ENCODE peak calls at places on chromosomes 7 and 10, in four cellular contexts. H is heart right ventricle, Z is endothelial cell of umbilical vein, A is body of pancreas. C is an unnamed sample.
A peak's percentile ranks its signal among the peaks of the same experiment; 100 is the strongest.

GRCh38 chr10:109962247-109962646 is 38.9 kb upstream of the XPNPEP1 start:
- DNase-seq in H (no peak), Z (no peak), A (no peak), C (no peak)

GRCh38 chr10:90920986-90921643 is at the start of gene ANKRD1:
- DNase-seq in H (peak; percentile 73), Z (peak; percentile 97), A (no peak), C (no peak)

GRCh38 chr10:33390046-33390445 is 55.6 kb upstream of the NRP1 start:
- DNase-seq in H (no peak), Z (no peak), A (no peak), C (no peak)

GRCh38 chr10:27240891-27241639 is 468 bp upstream of the ACBD5 start:
- DNase-seq in H (no peak), Z (peak; percentile 38), A (peak; percentile 37), C (peak; percentile 21)

GRCh38 chr7:78345293-78345692 is 546.7 kb downstream of the PHTF2 start:
- DNase-seq in H (no peak), Z (no peak), A (no peak), C (no peak)

GRCh38 chr7:27123477-27124053 is 7.0 kb downstream of the HOXA4 start:
- DNase-seq in H (no peak), Z (no peak), A (no peak), C (no peak)

GRCh38 chr7:87148332-87148955 is 3.8 kb upstream of the DMTF1 start:
- DNase-seq in H (no peak), Z (peak; percentile 66), A (no peak), C (no peak)

GRCh38 chr10:95423327-95424005 is 132.7 kb upstream of the PDLIM1 start:
- DNase-seq in H (no peak), Z (no peak), A (no peak), C (no peak)

GRCh38 chr10:95297402-95297801 is 6.6 kb upstream of the PDLIM1 start:
- DNase-seq in H (no peak), Z (no peak), A (no peak), C (no peak)

GRCh38 chr10:117674641-117675040 is 132.1 kb downstream of the EMX2 start:
- DNase-seq in H (no peak), Z (no peak), A (no peak), C (no peak)

GRCh38 chr10:129897851-129898463 is 66.1 kb downstream of the EBF3 start:
- DNase-seq in H (no peak), Z (no peak), A (no peak), C (no peak)

DNA sequence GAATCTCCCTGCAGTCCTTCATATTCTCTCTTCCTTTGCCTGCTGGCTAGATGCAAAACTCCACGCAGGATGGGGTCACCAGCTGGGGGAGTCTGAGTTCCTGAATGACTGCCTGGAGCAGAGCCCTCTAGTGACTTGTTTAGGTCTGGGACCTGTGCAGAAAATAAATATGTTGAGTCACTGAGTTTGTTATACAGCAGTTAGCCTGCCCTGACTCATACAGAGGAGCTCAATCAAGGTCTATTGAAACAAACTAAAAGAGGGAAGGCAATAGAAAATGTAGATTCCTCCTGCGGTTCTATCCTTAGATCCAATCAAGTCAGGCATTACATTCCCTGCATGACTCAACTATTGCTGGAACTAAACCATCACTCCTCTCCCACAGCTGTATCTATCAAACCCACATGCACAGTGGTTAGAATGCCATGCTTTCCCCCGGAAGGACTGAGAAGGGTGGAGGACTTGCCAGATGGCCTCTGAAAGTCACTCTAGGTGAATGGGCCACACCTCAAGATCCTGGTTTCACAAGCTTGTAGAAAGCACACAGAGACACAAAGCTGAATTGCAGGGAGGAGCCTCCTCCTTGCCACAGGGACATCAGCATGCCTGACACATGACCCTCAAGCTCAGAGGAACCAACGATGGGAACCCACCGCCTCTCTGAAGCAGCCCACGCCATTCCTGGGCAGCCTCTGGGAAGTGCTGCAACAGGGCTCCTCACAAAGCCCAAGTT is 73.9 kb downstream of the SH3PXD2A start:
- DNase-seq in H (no peak), Z (peak; percentile 22), A (no peak), C (no peak)
- TF ChIP-seq CTCF in H (peak; percentile 41), Z (peak; percentile 12), A (no peak), C (no peak)

GRCh38 chr7:30315589-30315988 is 31.2 kb downstream of the ZNRF2 start:
- DNase-seq in H (no peak), Z (no peak), A (no peak), C (no peak)

GRCh38 chr7:30321992-30322637 is 37.7 kb downstream of the ZNRF2 start:
- DNase-seq in H (peak; percentile 11), Z (no peak), A (no peak), C (peak; percentile 16)

GRCh38 chr7:30321089-30321991 is 36.9 kb downstream of the ZNRF2 start:
- DNase-seq in H (no peak), Z (no peak), A (no peak), C (no peak)

GRCh38 chr7:30322656-30323355 is 38.4 kb downstream of the ZNRF2 start:
- DNase-seq in H (no peak), Z (no peak), A (no peak), C (no peak)

DNA sequence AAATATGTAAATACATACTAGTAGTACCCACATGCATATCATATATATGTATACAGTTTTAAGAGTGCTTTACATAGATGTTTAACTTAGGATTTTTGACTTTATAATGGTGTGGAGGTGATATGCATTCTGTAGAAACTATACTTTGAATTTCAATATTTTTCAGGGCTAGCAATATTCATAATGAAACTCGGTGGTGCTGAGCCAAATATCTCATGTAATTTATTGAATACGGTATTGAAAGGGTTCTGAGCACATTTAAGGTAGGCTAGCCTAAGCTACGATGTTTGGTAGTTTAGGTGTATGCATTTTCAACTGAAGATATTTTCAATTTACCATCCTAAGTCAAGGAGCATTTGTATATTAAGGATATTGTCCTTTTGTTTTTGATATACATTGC is 36.0 kb downstream of the ZNRF2 start:
- DNase-seq in H (no peak), Z (no peak), A (no peak), C (no peak)
- H3K4me1 ChIP-seq in H (peaks cover 38% of the 10 kb centered on the region), Z (no peaks in the 10 kb centered on the region), A (peaks cover 16% of the 10 kb centered on the region), C (peaks cover 4% of the 10 kb centered on the region)

GRCh38 chr10:101845903-101846302 is 2.3 kb upstream of the KCNIP2 start:
- DNase-seq in H (no peak), Z (no peak), A (no peak), C (no peak)

GRCh38 chr10:101841826-101842225 is 1.8 kb downstream of the KCNIP2 start:
- DNase-seq in H (no peak), Z (no peak), A (no peak), C (no peak)

GRCh38 chr10:101840741-101841453 is 2.7 kb downstream of the KCNIP2 start:
- DNase-seq in H (peak; percentile 84), Z (peak; percentile 85), A (peak; percentile 76), C (peak; percentile 55)

GRCh38 chr10:101840102-101840684 is 3.4 kb downstream of the KCNIP2 start:
- DNase-seq in H (no peak), Z (no peak), A (no peak), C (no peak)

DNA sequence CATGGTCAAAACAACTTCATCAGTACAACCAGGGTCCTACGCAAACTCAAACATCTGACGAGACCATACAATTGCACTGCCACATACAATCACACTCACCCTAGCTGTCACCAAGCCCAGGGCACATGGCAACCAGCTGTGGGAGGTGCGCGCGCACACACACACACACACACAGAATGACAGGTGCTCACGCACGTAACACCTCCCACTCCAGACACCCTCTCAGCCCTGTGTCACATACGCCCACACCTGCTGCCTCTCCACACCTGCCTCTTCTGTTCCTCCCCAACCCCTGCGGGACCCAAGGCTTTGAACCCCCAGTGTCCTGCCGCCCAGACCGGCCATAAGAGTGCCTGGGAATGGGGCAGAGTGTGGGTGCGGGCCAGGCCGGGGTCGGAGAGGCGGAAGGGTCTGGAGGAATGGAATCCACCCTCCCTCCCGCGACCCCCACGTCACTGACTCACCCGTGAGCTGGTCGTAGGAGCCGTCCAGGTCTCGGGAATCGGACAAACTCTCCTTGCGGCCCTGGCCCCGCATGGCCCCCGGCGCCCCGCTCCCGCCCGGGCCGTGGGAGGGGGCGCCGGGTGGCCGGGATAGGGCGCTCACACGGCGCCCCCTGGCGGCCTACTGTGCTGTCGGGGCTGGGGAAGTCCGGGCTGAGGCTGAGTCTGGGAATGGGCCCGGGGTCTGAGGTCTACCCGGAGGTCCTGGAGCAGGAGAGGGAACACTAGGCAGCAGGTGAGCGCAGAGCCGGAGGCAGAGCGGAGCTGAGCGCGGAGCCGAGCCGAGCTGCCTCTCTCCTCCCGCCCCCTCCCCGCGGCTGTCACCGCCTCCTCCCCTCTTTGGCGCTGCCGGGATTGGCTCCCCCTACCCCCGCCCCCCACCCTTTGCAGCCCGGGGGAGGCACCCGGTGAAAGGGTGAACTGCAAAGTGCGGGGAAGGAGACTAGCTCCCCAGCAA is at the start of gene KCNIP2:
- DNase-seq in H (peak; percentile 48), Z (no peak), A (peak; percentile 41), C (no peak)
- TF ChIP-seq CTCF in H (peak; percentile 76), Z (peak; percentile 71), A (peak; percentile 48), C (peak; percentile 31)

GRCh38 chr7:151058766-151059361 is 525 bp upstream of the SLC4A2 start:
- DNase-seq in H (no peak), Z (peak; percentile 35), A (no peak), C (no peak)
- H3K4me1 ChIP-seq in H (peaks cover 55% of the 10 kb centered on the region), Z (peaks cover 29% of the 10 kb centered on the region), A (peaks cover 56% of the 10 kb centered on the region), C (peaks cover 29% of the 10 kb centered on the region)

DNA sequence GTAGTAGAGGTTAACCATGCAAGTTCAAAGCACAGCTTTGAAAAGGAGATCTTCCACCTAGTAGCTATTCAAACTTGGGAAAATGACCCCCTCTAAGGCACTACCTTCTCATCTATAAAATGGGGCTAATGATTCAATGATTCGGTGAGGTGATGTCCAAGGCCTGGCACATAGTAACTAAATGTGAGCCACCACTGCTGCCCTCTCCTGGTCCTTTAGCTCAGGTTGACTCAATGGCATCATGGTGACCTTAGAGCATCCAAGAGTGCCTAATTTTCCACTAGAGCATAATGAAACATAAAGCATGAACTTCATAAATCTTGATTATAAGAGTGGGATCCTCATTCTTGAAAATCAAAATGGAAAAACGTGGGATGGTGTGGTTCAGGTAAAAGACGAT is 16.3 kb upstream of the PLCE1 start:
- DNase-seq in H (no peak), Z (no peak), A (no peak), C (no peak)
- TF ChIP-seq CTCF in H (no peak), Z (no peak), A (no peak), C (no peak)

GRCh38 chr10:75650648-75651047 is 219.2 kb downstream of the LRMDA start:
- DNase-seq in H (no peak), Z (no peak), A (no peak), C (no peak)

GRCh38 chr10:75651452-75651851 is 220.0 kb downstream of the LRMDA start:
- DNase-seq in H (no peak), Z (no peak), A (no peak), C (no peak)

GRCh38 chr10:75653761-75654160 is 222.3 kb downstream of the LRMDA start:
- DNase-seq in H (no peak), Z (no peak), A (no peak), C (no peak)

GRCh38 chr10:75654171-75654772 is 222.8 kb downstream of the LRMDA start:
- DNase-seq in H (no peak), Z (peak; percentile 20), A (no peak), C (no peak)

GRCh38 chr10:75652136-75652535 is 220.7 kb downstream of the LRMDA start:
- DNase-seq in H (no peak), Z (no peak), A (no peak), C (no peak)
- H3K4me1 ChIP-seq in H (peaks cover 41% of the 10 kb centered on the region), Z (peaks cover 21% of the 10 kb centered on the region), A (peaks cover 15% of the 10 kb centered on the region), C (no peaks in the 10 kb centered on the region)

GRCh38 chr7:39360766-39361165 is 205.4 kb upstream of the YAE1 start:
- DNase-seq in H (no peak), Z (no peak), A (no peak), C (no peak)

GRCh38 chr7:39356531-39356930 is 209.7 kb upstream of the YAE1 start:
- DNase-seq in H (no peak), Z (no peak), A (no peak), C (no peak)

GRCh38 chr7:39360038-39360437 is 206.2 kb upstream of the YAE1 start:
- DNase-seq in H (no peak), Z (no peak), A (no peak), C (no peak)

GRCh38 chr7:39355664-39356063 is 210.5 kb upstream of the YAE1 start:
- DNase-seq in H (no peak), Z (no peak), A (no peak), C (no peak)

GRCh38 chr7:39357648-39358047 is 208.6 kb upstream of the YAE1 start:
- DNase-seq in H (no peak), Z (no peak), A (no peak), C (no peak)
- TF ChIP-seq CTCF in H (peak; percentile 21), Z (peak; percentile 39), A (no peak), C (no peak)

C was measured in prostate gland.